ENCODE peak calls at places on chromosomes 3 and 15, in nine cellular contexts. G is cardiac fibroblast, P is fibroblast of pulmonary artery, W is astrocyte of the spinal cord, O is endodermal cell, B is dorsolateral prefrontal cortex, Q is mammary epithelial cell, V is pancreas, K is A549. E is an unnamed sample.

GRCh38 chr3:188061133-188061532 is 92.8 kb upstream of the LPP start:
- DNase-seq in G (no peak), P (peak; percentile 37), W (peak; percentile 53), O (no peak), B (no peak), Q (peak; percentile 59), V (no peak), K (peak; percentile 42), E (no peak)

GRCh38 chr15:38378162-38378560 is 75.8 kb upstream of the FAM98B start:
- DNase-seq in G (peak; percentile 83), P (peak; percentile 85), W (no peak), O (no peak), B (peak; percentile 57), Q (no peak), V (peak; percentile 49), K (no peak), E (peak; percentile 63)

GRCh38 chr3:171508206-171508605 is 48.0 kb upstream of the TNIK start:
- DNase-seq in G (no peak), P (no peak), W (no peak), O (no peak), B (no peak), Q (no peak), V (no peak), K (no peak), E (no peak)

GRCh38 chr3:23659274-23659673 is 146.5 kb upstream of the UBE2E1 start:
- DNase-seq in G (no peak), P (no peak), W (no peak), O (no peak), B (no peak), Q (no peak), V (no peak), K (no peak), E (no peak)

GRCh38 chr15:31373096-31373865 is 46.6 kb downstream of the KLF13 start:
- DNase-seq in G (no peak), P (no peak), W (no peak), O (no peak), B (no peak), Q (no peak), V (no peak), K (no peak), E (no peak)

GRCh38 chr3:196695849-196696226 is 16.2 kb downstream of the CEP19 start:
- DNase-seq in G (no peak), P (no peak), W (no peak), O (no peak), B (no peak), Q (no peak), V (no peak), K (no peak), E (no peak)

GRCh38 chr15:73700041-73700842 is 16.1 kb downstream of the CD276 start:
- DNase-seq in G (peak; percentile 89), P (peak; percentile 89), W (peak; percentile 82), O (peak; percentile 87), B (peak; percentile 86), Q (peak; percentile 58), V (peak; percentile 67), K (peak; percentile 70), E (peak; percentile 76)

GRCh38 chr3:66403268-66403990 is 97.4 kb downstream of the LRIG1 start:
- DNase-seq in G (no peak), P (no peak), W (no peak), O (peak; percentile 40), B (no peak), Q (no peak), V (no peak), K (no peak), E (no peak)

GRCh38 chr3:141366285-141367037 is 1.8 kb upstream of the ZBTB38 start:
- DNase-seq in G (peak; percentile 90), P (peak; percentile 96), W (peak; percentile 95), O (no peak), B (no peak), Q (peak; percentile 87), V (peak; percentile 41), K (peak; percentile 89), E (peak; percentile 64)

GRCh38 chr3:124920718-124921117 is 13.8 kb downstream of the MUC13 start:
- DNase-seq in G (no peak), P (no peak), W (no peak), O (no peak), B (no peak), Q (no peak), V (no peak), K (no peak), E (no peak)

GRCh38 chr3:13647314-13648059 is 98.6 kb downstream of the FBLN2 start:
- DNase-seq in G (peak; percentile 46), P (no peak), W (peak; percentile 10), O (no peak), B (no peak), Q (peak; percentile 55), V (no peak), K (no peak), E (no peak)

GRCh38 chr3:194871143-194871863 is 185.6 kb downstream of the FAM43A start:
- DNase-seq in G (peak; percentile 86), P (peak; percentile 85), W (peak; percentile 90), O (peak; percentile 76), B (no peak), Q (peak; percentile 88), V (peak; percentile 59), K (peak; percentile 73), E (peak; percentile 61)

GRCh38 chr3:66378256-66378655 is 122.6 kb downstream of the LRIG1 start:
- DNase-seq in G (no peak), P (peak; percentile 14), W (no peak), O (peak; percentile 84), B (no peak), Q (no peak), V (no peak), K (peak; percentile 14), E (no peak)

GRCh38 chr15:73781038-73781925 is 28.1 kb upstream of the INSYN1 start:
- DNase-seq in G (peak; percentile 43), P (peak; percentile 45), W (no peak), O (peak; percentile 79), B (no peak), Q (peak; percentile 34), V (no peak), K (peak; percentile 36), E (peak; percentile 12)

GRCh38 chr3:17707813-17708543 is 34.5 kb downstream of the TBC1D5 start:
- DNase-seq in G (no peak), P (peak; percentile 22), W (no peak), O (no peak), B (no peak), Q (no peak), V (no peak), K (no peak), E (no peak)

GRCh38 chr3:8536106-8537052 is 34.8 kb downstream of the LMCD1 start:
- DNase-seq in G (peak; percentile 70), P (peak; percentile 61), W (peak; percentile 75), O (peak; percentile 64), B (no peak), Q (no peak), V (no peak), K (peak; percentile 33), E (no peak)

GRCh38 chr3:46062679-46063078 is 35.4 kb upstream of the XCR1 start:
- DNase-seq in G (peak; percentile 21), P (no peak), W (no peak), O (no peak), B (no peak), Q (no peak), V (no peak), K (no peak), E (no peak)

GRCh38 chr15:39115379-39116057 is 465.4 kb upstream of the THBS1 start:
- DNase-seq in G (no peak), P (no peak), W (no peak), O (no peak), B (no peak), Q (peak; percentile 86), V (no peak), K (no peak), E (no peak)

GRCh38 chr15:75712668-75713337 is at the start of gene CSPG4:
- DNase-seq in G (peak; percentile 74), P (peak; percentile 65), W (peak; percentile 84), O (peak; percentile 84), B (no peak), Q (no peak), V (no peak), K (no peak), E (no peak)

GRCh38 chr3:29279276-29279675 is 1.6 kb upstream of the RBMS3 start:
- DNase-seq in G (no peak), P (no peak), W (no peak), O (no peak), B (no peak), Q (no peak), V (no peak), K (no peak), E (no peak)

GRCh38 chr3:124401841-124402240 is 328.4 kb upstream of the UMPS start:
- DNase-seq in G (peak; percentile 11), P (peak; percentile 13), W (no peak), O (no peak), B (no peak), Q (no peak), V (no peak), K (no peak), E (no peak)

GRCh38 chr3:40999682-41000081 is 199.6 kb upstream of the CTNNB1 start:
- DNase-seq in G (no peak), P (no peak), W (no peak), O (no peak), B (no peak), Q (no peak), V (no peak), K (no peak), E (no peak)

GRCh38 chr3:62379206-62379834 is 6.0 kb upstream of the FEZF2 start:
- DNase-seq in G (no peak), P (no peak), W (no peak), O (peak; percentile 78), B (no peak), Q (no peak), V (no peak), K (no peak), E (no peak)
- H3K4me3 ChIP-seq in G (no peak overlapping the region), P (no peak overlapping the region), W (no peak overlapping the region), O (no peak overlapping the region), B (no peak overlapping the region), Q (no peak overlapping the region), V (no peak overlapping the region), K (no peak overlapping the region), E (no peak overlapping the region)

GRCh38 chr15:53807500-53807899 is 48.0 kb upstream of the WDR72 start:
- DNase-seq in G (no peak), P (no peak), W (no peak), O (no peak), B (no peak), Q (no peak), V (no peak), K (no peak), E (no peak)
- TF ChIP-seq CTCF in G (no peak), P (no peak), W (no peak), O (no peak), B (no peak), Q (no peak), V (no peak), K (no peak), E (no peak)

DNA sequence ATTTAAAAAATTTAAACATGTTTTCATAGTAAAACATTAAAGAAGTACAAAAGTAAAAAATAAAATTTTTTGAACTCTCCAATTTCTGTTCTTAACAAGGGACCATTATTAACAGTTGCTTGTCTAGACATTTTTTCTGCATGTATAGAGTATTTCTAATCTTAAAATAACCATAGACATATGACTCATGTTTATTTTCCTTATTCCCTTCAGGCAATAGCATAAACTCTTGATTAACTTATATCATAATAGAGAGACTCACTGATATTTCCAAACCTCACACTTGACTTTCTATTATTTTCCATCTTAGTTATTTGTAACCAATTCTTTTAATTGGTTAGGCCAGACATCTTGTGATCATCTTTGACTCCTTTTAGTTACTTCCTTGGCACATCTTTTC is 325.6 kb upstream of the SOX14 start:
- DNase-seq in G (no peak), P (no peak), W (no peak), O (no peak), B (no peak), Q (peak; percentile 3), V (no peak), K (no peak), E (no peak)
- H3K4me3 ChIP-seq in G (no peak overlapping the region), P (no peak overlapping the region), W (no peak overlapping the region), O (no peak overlapping the region), B (no peak overlapping the region), Q (no peak overlapping the region), V (no peak overlapping the region), K (no peak overlapping the region), E (no peak overlapping the region)

GRCh38 chr3:112763258-112763657 is 83.4 kb downstream of the CD200R1L start:
- DNase-seq in G (no peak), P (no peak), W (no peak), O (no peak), B (no peak), Q (no peak), V (no peak), K (no peak), E (no peak)
- TF ChIP-seq CTCF in G (no peak), P (no peak), W (no peak), O (no peak), B (no peak), Q (no peak), V (no peak), K (no peak), E (no peak)

E was measured in lower lobe of right lung.